ENCODE peak calls at places on chromosomes 7 and 10, in six cellular contexts. R, X, O, K, N and W are unnamed samples.

GRCh38 chr7:40192036-40192435 is 57.2 kb downstream of the SUGCT start:
- DNase-seq in O (no peak), X (no peak), K (no peak), R (no peak), N (no peak), W (no peak)

GRCh38 chr7:141074162-141074989 is 512 bp downstream of the TMEM178B start:
- DNase-seq in K (no peak), X (no peak), R (no peak), N (peak), O (no peak), W (peak)

GRCh38 chr10:26468691-26469090 is 30.6 kb downstream of the APBB1IP start:
- DNase-seq in O (no peak), R (no peak), X (no peak), N (no peak), K (no peak), W (no peak)

GRCh38 chr10:117509573-117509972 is 33.0 kb upstream of the EMX2 start:
- DNase-seq in R (no peak), N (no peak), O (no peak), X (no peak), K (no peak), W (no peak)

GRCh38 chr7:157442456-157442855 is 105.7 kb downstream of the DNAJB6 start:
- DNase-seq in R (no peak), K (peak), N (no peak), X (no peak), O (no peak), W (peak)

GRCh38 chr7:26182283-26182682 is 18.3 kb downstream of the HNRNPA2B1 start:
- DNase-seq in X (no peak), N (no peak), R (no peak), O (no peak), K (no peak), W (no peak)

GRCh38 chr7:101154693-101155102 is 422 bp downstream of the AP1S1 start:
- DNase-seq in K (no peak), O (no peak), X (no peak), N (peak), R (no peak), W (no peak)

GRCh38 chr10:11625019-11625735 is 13.7 kb upstream of the USP6NL start:
- DNase-seq in N (no peak), R (no peak), O (no peak), X (no peak), K (no peak), W (no peak)

GRCh38 chr7:138814806-138815332 is 16.9 kb upstream of the ATP6V0A4 start:
- DNase-seq in N (no peak), X (no peak), R (no peak), K (no peak), O (no peak), W (no peak)

GRCh38 chr7:151247611-151248176 is 800 bp downstream of the SMARCD3 start:
- DNase-seq in K (no peak), R (no peak), N (no peak), O (no peak), X (no peak), W (peak)

GRCh38 chr10:61692447-61692846 is 29.7 kb downstream of the CABCOCO1 start:
- DNase-seq in N (no peak), X (no peak), O (no peak), R (no peak), K (no peak), W (no peak)

GRCh38 chr7:20199015-20199737 is 18.0 kb downstream of the MACC1 start:
- DNase-seq in O (peak), R (peak), K (no peak), N (no peak), X (peak), W (peak)

GRCh38 chr10:72088879-72089585 is 681 bp upstream of the SPOCK2 start:
- DNase-seq in X (no peak), N (peak), K (no peak), O (no peak), R (peak), W (peak)

GRCh38 chr10:62048919-62049636 is 147.6 kb downstream of the ARID5B start:
- DNase-seq in O (no peak), R (peak), N (peak), X (no peak), K (peak), W (peak)

GRCh38 chr10:113385021-113385975 is 167.6 kb upstream of the HABP2 start:
- DNase-seq in N (peak), R (peak), X (peak), K (peak), O (peak), W (peak)

GRCh38 chr10:34808789-34809745 is 6.0 kb downstream of the PARD3 start:
- DNase-seq in R (peak), O (no peak), X (no peak), N (peak), K (no peak), W (peak)

GRCh38 chr7:148286150-148286549 is 304.4 kb upstream of the C7orf33 start:
- DNase-seq in X (no peak), R (no peak), O (no peak), N (no peak), K (no peak), W (no peak)

GRCh38 chr10:17022898-17023297 is 106.7 kb downstream of the CUBN start:
- DNase-seq in N (no peak), X (no peak), R (no peak), O (no peak), K (no peak), W (no peak)

GRCh38 chr7:12067156-12067831 is 143.8 kb upstream of the TMEM106B start:
- DNase-seq in O (peak), K (no peak), X (peak), N (peak), R (no peak), W (peak)

GRCh38 chr7:67765481-67765880 is 768.8 kb downstream of the TYW1 start:
- DNase-seq in O (no peak), R (no peak), K (no peak), N (no peak), X (no peak), W (no peak)

GRCh38 chr7:41869091-41869490 is 166.2 kb upstream of the INHBA start:
- DNase-seq in N (no peak), K (no peak), O (no peak), R (no peak), X (no peak), W (no peak)

GRCh38 chr10:114352653-114353298 is 51.5 kb downstream of the AFAP1L2 start:
- DNase-seq in X (no peak), K (no peak), R (no peak), O (no peak), N (no peak), W (no peak)

GRCh38 chr10:77974396-77975074 is 48.0 kb upstream of the DLG5 start:
- DNase-seq in R (no peak), X (no peak), K (no peak), O (no peak), N (peak), W (no peak)

GRCh38 chr10:131571346-131571745 is 259.8 kb upstream of the TCERG1L start:
- DNase-seq in O (no peak), K (no peak), X (no peak), R (no peak), N (no peak), W (no peak)

GRCh38 chr7:27901028-27901760 is 161.2 kb downstream of the TAX1BP1 start:
- DNase-seq in O (peak), K (no peak), N (no peak), X (peak), R (no peak), W (no peak)

GRCh38 chr10:58734116-58734515 is 221.4 kb downstream of the BICC1 start:
- DNase-seq in R (no peak), K (no peak), O (no peak), N (no peak), X (no peak), W (no peak)